ENCODE peak calls at places on chromosome 20, in six cellular contexts. P, O, B, R, U and H are unnamed samples.

GRCh38 chr20:47815866-47816265 is 30.6 kb upstream of the SULF2 start:
- DNase-seq in P (no peak), O (no peak), B (no peak), R (no peak), U (no peak), H (no peak)

GRCh38 chr20:36399147-36399968 is 93.2 kb downstream of the DLGAP4 start:
- DNase-seq in P (peak), O (no peak), B (no peak), R (peak), U (peak), H (peak)

GRCh38 chr20:10636326-10636818 is 37.4 kb downstream of the JAG1 start:
- DNase-seq in P (no peak), O (no peak), B (no peak), R (no peak), U (peak), H (no peak)

GRCh38 chr20:41187668-41188067 is 50.3 kb downstream of the PLCG1 start:
- DNase-seq in P (no peak), O (no peak), B (no peak), R (no peak), U (no peak), H (no peak)

GRCh38 chr20:2942439-2942838 is 69.2 kb downstream of the PTPRA start:
- DNase-seq in P (no peak), O (no peak), B (no peak), R (no peak), U (peak), H (no peak)

GRCh38 chr20:58567437-58567836 is 52.2 kb upstream of the APCDD1L start:
- DNase-seq in P (no peak), O (no peak), B (no peak), R (no peak), U (no peak), H (no peak)

GRCh38 chr20:20459726-20460125 is 91.8 kb downstream of the INSM1 start:
- DNase-seq in P (no peak), O (no peak), B (no peak), R (no peak), U (no peak), H (no peak)

GRCh38 chr20:40144581-40144980 is 544.5 kb downstream of the MAFB start:
- DNase-seq in P (no peak), O (no peak), B (no peak), R (no peak), U (no peak), H (no peak)

GRCh38 chr20:9040874-9041524 is 27.9 kb upstream of the PLCB4 start:
- DNase-seq in P (no peak), O (no peak), B (no peak), R (no peak), U (no peak), H (no peak)

GRCh38 chr20:57717797-57718196 is 8.0 kb upstream of the PMEPA1 start:
- DNase-seq in P (no peak), O (no peak), B (no peak), R (no peak), U (no peak), H (no peak)

GRCh38 chr20:20085812-20086211 is 33.5 kb downstream of the CFAP61 start:
- DNase-seq in P (no peak), O (no peak), B (peak), R (no peak), U (no peak), H (peak)

GRCh38 chr20:34708621-34709043 is 4.5 kb downstream of the TP53INP2 start:
- DNase-seq in P (peak), O (peak), B (no peak), R (peak), U (peak), H (peak)
- TF ChIP-seq CTCF in P (peak), O (peak), B (peak), R (peak), U (peak), H (peak)

GRCh38 chr20:37413354-37413753 is 67.4 kb downstream of the SRC start:
- DNase-seq in P (no peak), O (no peak), B (no peak), R (peak), U (no peak), H (no peak)

GRCh38 chr20:37413023-37413334 is 67.0 kb downstream of the SRC start:
- DNase-seq in P (no peak), O (no peak), B (no peak), R (no peak), U (no peak), H (no peak)

GRCh38 chr20:37408930-37409210 is 62.9 kb downstream of the SRC start:
- DNase-seq in P (no peak), O (no peak), B (no peak), R (no peak), U (no peak), H (no peak)

GRCh38 chr20:37414133-37414532 is 68.2 kb downstream of the SRC start:
- DNase-seq in P (no peak), O (no peak), B (no peak), R (no peak), U (no peak), H (no peak)

DNA sequence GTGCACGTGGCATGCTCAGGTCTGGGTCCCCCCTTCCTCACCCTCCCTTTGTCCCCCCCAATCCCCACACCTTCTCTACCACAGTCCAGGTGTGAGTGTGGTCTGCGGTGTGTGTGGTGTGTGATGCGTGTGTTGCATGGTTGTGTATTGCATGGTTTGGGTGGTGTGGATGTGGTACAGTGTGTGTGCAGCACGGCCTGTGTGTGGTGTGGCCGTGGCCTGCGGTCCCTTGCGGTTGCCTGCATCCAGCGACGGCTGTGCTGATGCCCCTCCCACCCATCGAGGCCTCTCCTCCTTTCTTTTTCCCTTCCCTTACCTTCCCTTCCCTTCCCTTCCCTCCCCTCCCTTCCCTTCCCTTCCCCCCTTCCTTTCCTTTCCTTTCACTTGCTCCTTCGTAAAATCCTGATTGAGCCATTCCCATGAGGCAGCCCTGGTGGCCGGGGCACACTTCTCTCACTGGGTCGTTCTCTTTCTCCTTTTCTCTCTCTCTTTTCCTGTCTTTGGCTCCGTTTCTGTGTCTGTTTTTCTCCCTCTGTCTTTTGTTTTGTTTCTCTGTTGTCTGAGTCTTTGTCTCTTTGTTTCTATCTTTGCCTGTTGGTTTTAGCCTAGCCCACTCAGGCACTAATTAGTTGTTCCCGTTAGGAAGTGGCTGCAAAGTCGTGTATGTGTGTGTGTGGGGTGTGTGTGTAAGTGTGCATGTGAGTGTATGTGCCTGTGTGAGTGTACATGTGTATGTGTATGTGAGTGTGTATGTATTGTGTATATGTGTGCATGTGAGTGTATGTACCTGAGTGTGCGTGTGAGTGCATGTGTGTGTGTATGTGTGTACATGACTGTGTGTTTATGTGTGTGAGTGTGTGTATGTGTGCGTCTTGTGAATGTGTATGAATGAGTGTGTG is 65.7 kb downstream of the SRC start:
- DNase-seq in P (no peak), O (no peak), B (no peak), R (peak), U (peak), H (no peak)
- H3K4me3 ChIP-seq in P (no peak), O (peak), B (peak), R (peak), U (peak), H (peak)

GRCh38 chr20:62900052-62900691 is 26.1 kb downstream of the DIDO1 start:
- DNase-seq in P (peak), O (peak), B (no peak), R (peak), U (peak), H (peak)
- TF ChIP-seq CTCF in P (peak), O (peak), B (peak), R (peak), U (peak), H (no peak)

GRCh38 chr20:62553838-62554161 is 78.0 kb upstream of the GATA5 start:
- DNase-seq in P (no peak), O (no peak), B (no peak), R (no peak), U (no peak), H (no peak)

GRCh38 chr20:62551408-62552323 is 75.9 kb upstream of the GATA5 start:
- DNase-seq in P (no peak), O (no peak), B (no peak), R (peak), U (no peak), H (no peak)

GRCh38 chr20:62554214-62554897 is 78.6 kb upstream of the GATA5 start:
- DNase-seq in P (no peak), O (no peak), B (no peak), R (no peak), U (no peak), H (no peak)

GRCh38 chr20:62553136-62553837 is 77.5 kb upstream of the GATA5 start:
- DNase-seq in P (no peak), O (no peak), B (no peak), R (no peak), U (no peak), H (no peak)

GRCh38 chr20:62552613-62553012 is 76.8 kb upstream of the GATA5 start:
- DNase-seq in P (no peak), O (no peak), B (no peak), R (no peak), U (no peak), H (no peak)
- H3K4me3 ChIP-seq in P (no peak), O (no peak), B (peak), R (no peak), U (no peak), H (no peak)

GRCh38 chr20:17287503-17287902 is 60.7 kb downstream of the PCSK2 start:
- DNase-seq in P (no peak), O (no peak), B (no peak), R (peak), U (no peak), H (no peak)
- TF ChIP-seq CTCF in P (no peak), O (no peak), B (no peak), R (peak), U (peak), H (no peak)

GRCh38 chr20:50814438-50815161 is 19.7 kb downstream of the BCAS4 start:
- DNase-seq in P (no peak), O (no peak), B (no peak), R (no peak), U (no peak), H (no peak)
- H3K4me3 ChIP-seq in P (no peak), O (no peak), B (no peak), R (no peak), U (no peak), H (no peak)